ENCODE peak calls at places on chromosome 12, in four cellular contexts. One of them, this sample, is unnamed.

GRCh38 chr12:47066278-47067048 is 13.0 kb upstream of the PCED1B start:
- DNase-seq in GM04503: no peak
- DNase-seq in A172: no peak
- DNase-seq in head of caudate nucleus: no peak
- DNase-seq in this sample: no peak

GRCh38 chr12:94638521-94638920 is 11.8 kb downstream of the TMCC3 start:
- DNase-seq in GM04503: no peak
- DNase-seq in A172: no peak
- DNase-seq in head of caudate nucleus: no peak
- DNase-seq in this sample: no peak

GRCh38 chr12:54593135-54593534 is 4.7 kb upstream of the PPP1R1A start:
- DNase-seq in GM04503: no peak
- DNase-seq in A172: no peak
- DNase-seq in head of caudate nucleus: no peak
- DNase-seq in this sample: no peak

GRCh38 chr12:53221203-53222076 is 10.6 kb downstream of the RARG start:
- DNase-seq in GM04503: no peak
- DNase-seq in A172: peak; percentile 25
- DNase-seq in head of caudate nucleus: peak; percentile 74
- DNase-seq in this sample: peak; percentile 56

GRCh38 chr12:128140551-128140950 is 126.4 kb upstream of the TMEM132C start:
- DNase-seq in GM04503: no peak
- DNase-seq in A172: peak; percentile 53
- DNase-seq in head of caudate nucleus: no peak
- DNase-seq in this sample: peak; percentile 80

GRCh38 chr12:4386756-4387155 is 7.2 kb upstream of the FGF23 start:
- DNase-seq in GM04503: no peak
- DNase-seq in A172: no peak
- DNase-seq in head of caudate nucleus: no peak
- DNase-seq in this sample: no peak

GRCh38 chr12:67424784-67425183 is 155.6 kb downstream of the CAND1 start:
- DNase-seq in GM04503: no peak
- DNase-seq in A172: no peak
- DNase-seq in head of caudate nucleus: no peak
- DNase-seq in this sample: no peak

GRCh38 chr12:121939190-121939589 is 20.8 kb downstream of the CFAP251 start:
- DNase-seq in GM04503: no peak
- DNase-seq in A172: no peak
- DNase-seq in head of caudate nucleus: no peak
- DNase-seq in this sample: no peak

GRCh38 chr12:93039062-93039461 is 110.0 kb upstream of the EEA1 start:
- DNase-seq in GM04503: no peak
- DNase-seq in A172: no peak
- DNase-seq in head of caudate nucleus: no peak
- DNase-seq in this sample: no peak

GRCh38 chr12:11568762-11569478 is 80.6 kb upstream of the ETV6 start:
- DNase-seq in GM04503: no peak
- DNase-seq in A172: no peak
- DNase-seq in head of caudate nucleus: no peak
- DNase-seq in this sample: no peak

GRCh38 chr12:125610971-125611370 is 545.7 kb downstream of the AACS start:
- DNase-seq in GM04503: no peak
- DNase-seq in A172: no peak
- DNase-seq in head of caudate nucleus: no peak
- DNase-seq in this sample: no peak

GRCh38 chr12:70641691-70642090 is 4.5 kb upstream of the PTPRB start:
- DNase-seq in GM04503: no peak
- DNase-seq in A172: no peak
- DNase-seq in head of caudate nucleus: no peak
- DNase-seq in this sample: no peak

GRCh38 chr12:64256166-64256800 is 34.2 kb upstream of the KICS2 start:
- DNase-seq in GM04503: no peak
- DNase-seq in A172: peak; percentile 52
- DNase-seq in head of caudate nucleus: no peak
- DNase-seq in this sample: peak; percentile 49

GRCh38 chr12:124502379-124502778 is 65.0 kb downstream of the NCOR2 start:
- DNase-seq in GM04503: no peak
- DNase-seq in A172: no peak
- DNase-seq in head of caudate nucleus: no peak
- DNase-seq in this sample: no peak

GRCh38 chr12:115916910-115917668 is 360.4 kb downstream of the MED13L start:
- DNase-seq in GM04503: no peak
- DNase-seq in A172: peak; percentile 12
- DNase-seq in head of caudate nucleus: peak; percentile 81
- DNase-seq in this sample: no peak

GRCh38 chr12:64680235-64680634 is 69.9 kb downstream of the RASSF3 start:
- DNase-seq in GM04503: no peak
- DNase-seq in A172: peak; percentile 55
- DNase-seq in head of caudate nucleus: no peak
- DNase-seq in this sample: no peak

GRCh38 chr12:110108309-110109036 is 15.7 kb upstream of the IFT81 start:
- DNase-seq in GM04503: no peak
- DNase-seq in A172: no peak
- DNase-seq in head of caudate nucleus: no peak
- DNase-seq in this sample: no peak

GRCh38 chr12:118103601-118104382 is at the start of gene VSIG10:
- DNase-seq in GM04503: no peak
- DNase-seq in A172: peak; percentile 65
- DNase-seq in head of caudate nucleus: peak; percentile 56
- DNase-seq in this sample: peak; percentile 49

This sample was measured in H4.